ENCODE peak calls at places on chromosome X, in ten cellular contexts. K is NCI-H2171 treated with DMSO at 0.1 percent for 48 hours; O is GF-D8; Q is NCI-H460; M is neural progenitor cell; H is activated CD8-positive, alpha-beta memory T cell treated with anti-CD3 and anti-CD28 coated beads, Interleukin-2, amount 50 U/mL, for 48 hours; G is islet precursor cell; P is CD8-positive, alpha-beta memory T cell; C is GM04504; E is naive B cell. J is an unnamed sample.

GRCh38 chrX:39869846-39870601 is 227.7 kb downstream of the BCOR start:
- DNase-seq in K (no peak), O (no peak), Q (no peak), M (no peak), H (peak), G (no peak), P (peak), C (no peak), E (no peak), J (peak)

GRCh38 chrX:46649421-46650260 is 76.1 kb downstream of the CHST7 start:
- DNase-seq in K (peak), O (peak), Q (no peak), M (peak), H (no peak), G (peak), P (no peak), C (no peak), E (no peak), J (no peak)

GRCh38 chrX:46178763-46179162 is 366.5 kb downstream of the ZNF674 start:
- DNase-seq in K (no peak), O (peak), Q (no peak), M (no peak), H (no peak), G (no peak), P (no peak), C (no peak), E (no peak), J (peak)

GRCh38 chrX:129792586-129793291 is 13.0 kb downstream of the SASH3 start:
- DNase-seq in K (no peak), O (no peak), Q (no peak), M (no peak), H (no peak), G (no peak), P (no peak), C (no peak), E (no peak), J (no peak)

GRCh38 chrX:45771114-45771513 is 570.4 kb upstream of the DIPK2B start:
- DNase-seq in K (no peak), O (no peak), Q (peak), M (no peak), H (no peak), G (peak), P (no peak), C (peak), E (no peak), J (peak)

GRCh38 chrX:114774691-114775090 is 190.8 kb downstream of the HTR2C start:
- DNase-seq in K (no peak), O (no peak), Q (no peak), M (peak), H (no peak), G (peak), P (no peak), C (no peak), E (no peak), J (no peak)

GRCh38 chrX:54891573-54891972 is 29.1 kb upstream of the TRO start:
- DNase-seq in K (no peak), O (peak), Q (peak), M (peak), H (no peak), G (no peak), P (no peak), C (no peak), E (no peak), J (peak)

GRCh38 chrX:136185409-136186022 is 38.2 kb downstream of the FHL1 start:
- DNase-seq in K (no peak), O (no peak), Q (peak), M (no peak), H (no peak), G (no peak), P (no peak), C (no peak), E (no peak), J (peak)

GRCh38 chrX:151754641-151755215 is 20.2 kb downstream of the CNGA2 start:
- DNase-seq in K (peak), O (no peak), Q (no peak), M (no peak), H (no peak), G (no peak), P (no peak), C (no peak), E (no peak), J (peak)

GRCh38 chrX:129719931-129720520 is 18.8 kb upstream of the XPNPEP2 start:
- DNase-seq in K (no peak), O (no peak), Q (no peak), M (no peak), H (no peak), G (peak), P (no peak), C (no peak), E (no peak), J (no peak)

GRCh38 chrX:153884136-153885076 is 1.6 kb downstream of the L1CAM start:
- DNase-seq in K (peak), O (no peak), Q (peak), M (no peak), H (no peak), G (no peak), P (no peak), C (no peak), E (no peak), J (no peak)

GRCh38 chrX:103329991-103330390 is at the start of gene TCEAL7:
- DNase-seq in K (no peak), O (no peak), Q (no peak), M (peak), H (no peak), G (peak), P (no peak), C (no peak), E (no peak), J (peak)

GRCh38 chrX:28668957-28669356 is 81.7 kb downstream of the IL1RAPL1 start:
- DNase-seq in K (no peak), O (no peak), Q (no peak), M (no peak), H (no peak), G (no peak), P (no peak), C (no peak), E (no peak), J (no peak)

GRCh38 chrX:69616520-69617203 is 749 bp downstream of the EDA start:
- DNase-seq in K (peak), O (no peak), Q (no peak), M (peak), H (peak), G (peak), P (peak), C (no peak), E (no peak), J (no peak)

GRCh38 chrX:144896323-144896722 is 351.0 kb upstream of the SPANXN1 start:
- DNase-seq in K (peak), O (no peak), Q (no peak), M (peak), H (no peak), G (no peak), P (no peak), C (no peak), E (no peak), J (no peak)